ENCODE peak calls at places on chromosomes 5 and 9, in five cellular contexts. One of them, this sample, is unnamed.

GRCh38 chr5:119343766-119344165 is 12.1 kb upstream of the TNFAIP8 start:
- DNase-seq in colonic mucosa: no peak
- DNase-seq in SK-N-SH: no peak
- DNase-seq in stimulated activated CD8-positive, alpha-beta memory T cell treated with anti-CD3 and anti-CD28 coated beads, Interleukin-4, amount 100 ng/mL, for 24 hours: peak
- DNase-seq in stimulated activated CD4-positive, alpha-beta T cell treated with anti-CD3 and anti-CD28 coated beads, Interleukin-2, amount 100 ng/mL, for 48 hours: no peak
- DNase-seq in this sample: no peak

GRCh38 chr5:23451156-23451555 is 56.3 kb upstream of the PRDM9 start:
- DNase-seq in colonic mucosa: no peak
- DNase-seq in SK-N-SH: no peak
- DNase-seq in stimulated activated CD8-positive, alpha-beta memory T cell treated with anti-CD3 and anti-CD28 coated beads, Interleukin-4, amount 100 ng/mL, for 24 hours: no peak
- DNase-seq in stimulated activated CD4-positive, alpha-beta T cell treated with anti-CD3 and anti-CD28 coated beads, Interleukin-2, amount 100 ng/mL, for 48 hours: no peak
- DNase-seq in this sample: no peak

GRCh38 chr5:72347801-72348305 is 27.7 kb downstream of the PTCD2 start:
- DNase-seq in colonic mucosa: no peak
- DNase-seq in SK-N-SH: no peak
- DNase-seq in stimulated activated CD8-positive, alpha-beta memory T cell treated with anti-CD3 and anti-CD28 coated beads, Interleukin-4, amount 100 ng/mL, for 24 hours: no peak
- DNase-seq in stimulated activated CD4-positive, alpha-beta T cell treated with anti-CD3 and anti-CD28 coated beads, Interleukin-2, amount 100 ng/mL, for 48 hours: peak
- DNase-seq in this sample: no peak

GRCh38 chr5:157342822-157343402 is 77.0 kb downstream of the CYFIP2 start:
- DNase-seq in colonic mucosa: peak
- DNase-seq in SK-N-SH: peak
- DNase-seq in stimulated activated CD8-positive, alpha-beta memory T cell treated with anti-CD3 and anti-CD28 coated beads, Interleukin-4, amount 100 ng/mL, for 24 hours: no peak
- DNase-seq in stimulated activated CD4-positive, alpha-beta T cell treated with anti-CD3 and anti-CD28 coated beads, Interleukin-2, amount 100 ng/mL, for 48 hours: peak
- DNase-seq in this sample: no peak

GRCh38 chr5:142747034-142747433 is 23.1 kb upstream of the ARHGAP26 start:
- DNase-seq in colonic mucosa: no peak
- DNase-seq in SK-N-SH: no peak
- DNase-seq in stimulated activated CD8-positive, alpha-beta memory T cell treated with anti-CD3 and anti-CD28 coated beads, Interleukin-4, amount 100 ng/mL, for 24 hours: no peak
- DNase-seq in stimulated activated CD4-positive, alpha-beta T cell treated with anti-CD3 and anti-CD28 coated beads, Interleukin-2, amount 100 ng/mL, for 48 hours: no peak
- DNase-seq in this sample: no peak

GRCh38 chr5:67963789-67964519 is 251.6 kb upstream of the PIK3R1 start:
- DNase-seq in colonic mucosa: peak
- DNase-seq in SK-N-SH: no peak
- DNase-seq in stimulated activated CD8-positive, alpha-beta memory T cell treated with anti-CD3 and anti-CD28 coated beads, Interleukin-4, amount 100 ng/mL, for 24 hours: no peak
- DNase-seq in stimulated activated CD4-positive, alpha-beta T cell treated with anti-CD3 and anti-CD28 coated beads, Interleukin-2, amount 100 ng/mL, for 48 hours: no peak
- DNase-seq in this sample: no peak

GRCh38 chr9:135281151-135281550 is 193.7 kb downstream of the OLFM1 start:
- DNase-seq in colonic mucosa: no peak
- DNase-seq in SK-N-SH: no peak
- DNase-seq in stimulated activated CD8-positive, alpha-beta memory T cell treated with anti-CD3 and anti-CD28 coated beads, Interleukin-4, amount 100 ng/mL, for 24 hours: no peak
- DNase-seq in stimulated activated CD4-positive, alpha-beta T cell treated with anti-CD3 and anti-CD28 coated beads, Interleukin-2, amount 100 ng/mL, for 48 hours: no peak
- DNase-seq in this sample: no peak

GRCh38 chr5:158458086-158458485 is 599.1 kb upstream of the CLINT1 start:
- DNase-seq in colonic mucosa: no peak
- DNase-seq in SK-N-SH: peak
- DNase-seq in stimulated activated CD8-positive, alpha-beta memory T cell treated with anti-CD3 and anti-CD28 coated beads, Interleukin-4, amount 100 ng/mL, for 24 hours: no peak
- DNase-seq in stimulated activated CD4-positive, alpha-beta T cell treated with anti-CD3 and anti-CD28 coated beads, Interleukin-2, amount 100 ng/mL, for 48 hours: no peak
- DNase-seq in this sample: no peak

GRCh38 chr5:59460368-59461153 is 433.0 kb downstream of the PDE4D start:
- DNase-seq in colonic mucosa: no peak
- DNase-seq in SK-N-SH: no peak
- DNase-seq in stimulated activated CD8-positive, alpha-beta memory T cell treated with anti-CD3 and anti-CD28 coated beads, Interleukin-4, amount 100 ng/mL, for 24 hours: no peak
- DNase-seq in stimulated activated CD4-positive, alpha-beta T cell treated with anti-CD3 and anti-CD28 coated beads, Interleukin-2, amount 100 ng/mL, for 48 hours: no peak
- DNase-seq in this sample: no peak

GRCh38 chr5:133925866-133926488 is 42.4 kb downstream of the C5orf15 start:
- DNase-seq in colonic mucosa: no peak
- DNase-seq in SK-N-SH: no peak
- DNase-seq in stimulated activated CD8-positive, alpha-beta memory T cell treated with anti-CD3 and anti-CD28 coated beads, Interleukin-4, amount 100 ng/mL, for 24 hours: no peak
- DNase-seq in stimulated activated CD4-positive, alpha-beta T cell treated with anti-CD3 and anti-CD28 coated beads, Interleukin-2, amount 100 ng/mL, for 48 hours: no peak
- DNase-seq in this sample: no peak

GRCh38 chr9:127395491-127396252 is 1.3 kb upstream of the SLC2A8 start:
- DNase-seq in colonic mucosa: no peak
- DNase-seq in SK-N-SH: no peak
- DNase-seq in stimulated activated CD8-positive, alpha-beta memory T cell treated with anti-CD3 and anti-CD28 coated beads, Interleukin-4, amount 100 ng/mL, for 24 hours: no peak
- DNase-seq in stimulated activated CD4-positive, alpha-beta T cell treated with anti-CD3 and anti-CD28 coated beads, Interleukin-2, amount 100 ng/mL, for 48 hours: no peak
- DNase-seq in this sample: no peak

GRCh38 chr5:95739857-95740256 is 8.7 kb downstream of the RHOBTB3 start:
- DNase-seq in colonic mucosa: no peak
- DNase-seq in SK-N-SH: no peak
- DNase-seq in stimulated activated CD8-positive, alpha-beta memory T cell treated with anti-CD3 and anti-CD28 coated beads, Interleukin-4, amount 100 ng/mL, for 24 hours: no peak
- DNase-seq in stimulated activated CD4-positive, alpha-beta T cell treated with anti-CD3 and anti-CD28 coated beads, Interleukin-2, amount 100 ng/mL, for 48 hours: no peak
- DNase-seq in this sample: no peak

GRCh38 chr9:114908104-114908621 is 22.2 kb downstream of the TNFSF8 start:
- DNase-seq in colonic mucosa: peak
- DNase-seq in SK-N-SH: no peak
- DNase-seq in stimulated activated CD8-positive, alpha-beta memory T cell treated with anti-CD3 and anti-CD28 coated beads, Interleukin-4, amount 100 ng/mL, for 24 hours: no peak
- DNase-seq in stimulated activated CD4-positive, alpha-beta T cell treated with anti-CD3 and anti-CD28 coated beads, Interleukin-2, amount 100 ng/mL, for 48 hours: no peak
- DNase-seq in this sample: no peak

GRCh38 chr5:65480306-65480865 is 1.3 kb downstream of the ADAMTS6 start:
- DNase-seq in colonic mucosa: peak
- DNase-seq in SK-N-SH: peak
- DNase-seq in stimulated activated CD8-positive, alpha-beta memory T cell treated with anti-CD3 and anti-CD28 coated beads, Interleukin-4, amount 100 ng/mL, for 24 hours: peak
- DNase-seq in stimulated activated CD4-positive, alpha-beta T cell treated with anti-CD3 and anti-CD28 coated beads, Interleukin-2, amount 100 ng/mL, for 48 hours: peak
- DNase-seq in this sample: no peak

GRCh38 chr9:105405514-105406131 is 42.2 kb upstream of the FSD1L start:
- DNase-seq in colonic mucosa: no peak
- DNase-seq in SK-N-SH: no peak
- DNase-seq in stimulated activated CD8-positive, alpha-beta memory T cell treated with anti-CD3 and anti-CD28 coated beads, Interleukin-4, amount 100 ng/mL, for 24 hours: peak
- DNase-seq in stimulated activated CD4-positive, alpha-beta T cell treated with anti-CD3 and anti-CD28 coated beads, Interleukin-2, amount 100 ng/mL, for 48 hours: peak
- DNase-seq in this sample: no peak

GRCh38 chr9:21710792-21711191 is 91.6 kb upstream of the MTAP start:
- DNase-seq in colonic mucosa: no peak
- DNase-seq in SK-N-SH: no peak
- DNase-seq in stimulated activated CD8-positive, alpha-beta memory T cell treated with anti-CD3 and anti-CD28 coated beads, Interleukin-4, amount 100 ng/mL, for 24 hours: no peak
- DNase-seq in stimulated activated CD4-positive, alpha-beta T cell treated with anti-CD3 and anti-CD28 coated beads, Interleukin-2, amount 100 ng/mL, for 48 hours: no peak
- DNase-seq in this sample: no peak

GRCh38 chr5:111129938-111130337 is 37.8 kb downstream of the WDR36 start:
- DNase-seq in colonic mucosa: no peak
- DNase-seq in SK-N-SH: no peak
- DNase-seq in stimulated activated CD8-positive, alpha-beta memory T cell treated with anti-CD3 and anti-CD28 coated beads, Interleukin-4, amount 100 ng/mL, for 24 hours: no peak
- DNase-seq in stimulated activated CD4-positive, alpha-beta T cell treated with anti-CD3 and anti-CD28 coated beads, Interleukin-2, amount 100 ng/mL, for 48 hours: no peak
- DNase-seq in this sample: no peak

GRCh38 chr5:61563401-61563800 is 231.3 kb downstream of the ZSWIM6 start:
- DNase-seq in colonic mucosa: peak
- DNase-seq in SK-N-SH: no peak
- DNase-seq in stimulated activated CD8-positive, alpha-beta memory T cell treated with anti-CD3 and anti-CD28 coated beads, Interleukin-4, amount 100 ng/mL, for 24 hours: no peak
- DNase-seq in stimulated activated CD4-positive, alpha-beta T cell treated with anti-CD3 and anti-CD28 coated beads, Interleukin-2, amount 100 ng/mL, for 48 hours: no peak
- DNase-seq in this sample: no peak

GRCh38 chr9:68599826-68600225 is 59.1 kb upstream of the TMEM252 start:
- DNase-seq in colonic mucosa: no peak
- DNase-seq in SK-N-SH: no peak
- DNase-seq in stimulated activated CD8-positive, alpha-beta memory T cell treated with anti-CD3 and anti-CD28 coated beads, Interleukin-4, amount 100 ng/mL, for 24 hours: no peak
- DNase-seq in stimulated activated CD4-positive, alpha-beta T cell treated with anti-CD3 and anti-CD28 coated beads, Interleukin-2, amount 100 ng/mL, for 48 hours: no peak
- DNase-seq in this sample: no peak

GRCh38 chr9:78031271-78031825 is at the start of gene GNAQ:
- DNase-seq in colonic mucosa: no peak
- DNase-seq in SK-N-SH: peak
- DNase-seq in stimulated activated CD8-positive, alpha-beta memory T cell treated with anti-CD3 and anti-CD28 coated beads, Interleukin-4, amount 100 ng/mL, for 24 hours: peak
- DNase-seq in stimulated activated CD4-positive, alpha-beta T cell treated with anti-CD3 and anti-CD28 coated beads, Interleukin-2, amount 100 ng/mL, for 48 hours: peak
- DNase-seq in this sample: peak

GRCh38 chr5:123438902-123439301 is 15.7 kb upstream of the CEP120 start:
- DNase-seq in colonic mucosa: peak
- DNase-seq in SK-N-SH: no peak
- DNase-seq in stimulated activated CD8-positive, alpha-beta memory T cell treated with anti-CD3 and anti-CD28 coated beads, Interleukin-4, amount 100 ng/mL, for 24 hours: no peak
- DNase-seq in stimulated activated CD4-positive, alpha-beta T cell treated with anti-CD3 and anti-CD28 coated beads, Interleukin-2, amount 100 ng/mL, for 48 hours: no peak
- DNase-seq in this sample: no peak

GRCh38 chr5:34484190-34484589 is 171.9 kb upstream of the RAI14 start:
- DNase-seq in colonic mucosa: no peak
- DNase-seq in SK-N-SH: no peak
- DNase-seq in stimulated activated CD8-positive, alpha-beta memory T cell treated with anti-CD3 and anti-CD28 coated beads, Interleukin-4, amount 100 ng/mL, for 24 hours: no peak
- DNase-seq in stimulated activated CD4-positive, alpha-beta T cell treated with anti-CD3 and anti-CD28 coated beads, Interleukin-2, amount 100 ng/mL, for 48 hours: no peak
- DNase-seq in this sample: no peak

GRCh38 chr5:135203593-135204036 is 169.6 kb upstream of the PITX1 start:
- DNase-seq in colonic mucosa: no peak
- DNase-seq in SK-N-SH: no peak
- DNase-seq in stimulated activated CD8-positive, alpha-beta memory T cell treated with anti-CD3 and anti-CD28 coated beads, Interleukin-4, amount 100 ng/mL, for 24 hours: no peak
- DNase-seq in stimulated activated CD4-positive, alpha-beta T cell treated with anti-CD3 and anti-CD28 coated beads, Interleukin-2, amount 100 ng/mL, for 48 hours: no peak
- DNase-seq in this sample: no peak

GRCh38 chr9:13427587-13427986 is 148.1 kb upstream of the MPDZ start:
- DNase-seq in colonic mucosa: peak
- DNase-seq in SK-N-SH: peak
- DNase-seq in stimulated activated CD8-positive, alpha-beta memory T cell treated with anti-CD3 and anti-CD28 coated beads, Interleukin-4, amount 100 ng/mL, for 24 hours: no peak
- DNase-seq in stimulated activated CD4-positive, alpha-beta T cell treated with anti-CD3 and anti-CD28 coated beads, Interleukin-2, amount 100 ng/mL, for 48 hours: no peak
- DNase-seq in this sample: no peak

GRCh38 chr5:95836544-95836943 is 14.0 kb upstream of the GLRX start:
- DNase-seq in colonic mucosa: no peak
- DNase-seq in SK-N-SH: no peak
- DNase-seq in stimulated activated CD8-positive, alpha-beta memory T cell treated with anti-CD3 and anti-CD28 coated beads, Interleukin-4, amount 100 ng/mL, for 24 hours: no peak
- DNase-seq in stimulated activated CD4-positive, alpha-beta T cell treated with anti-CD3 and anti-CD28 coated beads, Interleukin-2, amount 100 ng/mL, for 48 hours: no peak
- DNase-seq in this sample: no peak

GRCh38 chr5:108650997-108651396 is 96.7 kb upstream of the FER start:
- DNase-seq in colonic mucosa: no peak
- DNase-seq in SK-N-SH: no peak
- DNase-seq in stimulated activated CD8-positive, alpha-beta memory T cell treated with anti-CD3 and anti-CD28 coated beads, Interleukin-4, amount 100 ng/mL, for 24 hours: no peak
- DNase-seq in stimulated activated CD4-positive, alpha-beta T cell treated with anti-CD3 and anti-CD28 coated beads, Interleukin-2, amount 100 ng/mL, for 48 hours: no peak
- DNase-seq in this sample: no peak

GRCh38 chr5:156871212-156871611 is 21.1 kb downstream of the PPP1R2B start:
- DNase-seq in colonic mucosa: no peak
- DNase-seq in SK-N-SH: no peak
- DNase-seq in stimulated activated CD8-positive, alpha-beta memory T cell treated with anti-CD3 and anti-CD28 coated beads, Interleukin-4, amount 100 ng/mL, for 24 hours: no peak
- DNase-seq in stimulated activated CD4-positive, alpha-beta T cell treated with anti-CD3 and anti-CD28 coated beads, Interleukin-2, amount 100 ng/mL, for 48 hours: no peak
- DNase-seq in this sample: no peak

GRCh38 chr9:72038890-72039410 is 21.5 kb downstream of the C9orf57 start:
- DNase-seq in colonic mucosa: peak
- DNase-seq in SK-N-SH: peak
- DNase-seq in stimulated activated CD8-positive, alpha-beta memory T cell treated with anti-CD3 and anti-CD28 coated beads, Interleukin-4, amount 100 ng/mL, for 24 hours: peak
- DNase-seq in stimulated activated CD4-positive, alpha-beta T cell treated with anti-CD3 and anti-CD28 coated beads, Interleukin-2, amount 100 ng/mL, for 48 hours: peak
- DNase-seq in this sample: peak

GRCh38 chr5:91302958-91303357 is 80.2 kb downstream of the ARRDC3 start:
- DNase-seq in colonic mucosa: no peak
- DNase-seq in SK-N-SH: no peak
- DNase-seq in stimulated activated CD8-positive, alpha-beta memory T cell treated with anti-CD3 and anti-CD28 coated beads, Interleukin-4, amount 100 ng/mL, for 24 hours: no peak
- DNase-seq in stimulated activated CD4-positive, alpha-beta T cell treated with anti-CD3 and anti-CD28 coated beads, Interleukin-2, amount 100 ng/mL, for 48 hours: no peak
- DNase-seq in this sample: no peak

GRCh38 chr9:129572517-129572916 is 48.4 kb downstream of the C9orf50 start:
- DNase-seq in colonic mucosa: no peak
- DNase-seq in SK-N-SH: no peak
- DNase-seq in stimulated activated CD8-positive, alpha-beta memory T cell treated with anti-CD3 and anti-CD28 coated beads, Interleukin-4, amount 100 ng/mL, for 24 hours: no peak
- DNase-seq in stimulated activated CD4-positive, alpha-beta T cell treated with anti-CD3 and anti-CD28 coated beads, Interleukin-2, amount 100 ng/mL, for 48 hours: no peak
- DNase-seq in this sample: no peak

GRCh38 chr9:116585896-116586295 is 101.2 kb upstream of the TRIM32 start:
- DNase-seq in colonic mucosa: no peak
- DNase-seq in SK-N-SH: no peak
- DNase-seq in stimulated activated CD8-positive, alpha-beta memory T cell treated with anti-CD3 and anti-CD28 coated beads, Interleukin-4, amount 100 ng/mL, for 24 hours: no peak
- DNase-seq in stimulated activated CD4-positive, alpha-beta T cell treated with anti-CD3 and anti-CD28 coated beads, Interleukin-2, amount 100 ng/mL, for 48 hours: no peak
- DNase-seq in this sample: no peak

GRCh38 chr9:82209797-82210470 is 221.4 kb downstream of the SPATA31D1 start:
- DNase-seq in colonic mucosa: no peak
- DNase-seq in SK-N-SH: no peak
- DNase-seq in stimulated activated CD8-positive, alpha-beta memory T cell treated with anti-CD3 and anti-CD28 coated beads, Interleukin-4, amount 100 ng/mL, for 24 hours: no peak
- DNase-seq in stimulated activated CD4-positive, alpha-beta T cell treated with anti-CD3 and anti-CD28 coated beads, Interleukin-2, amount 100 ng/mL, for 48 hours: no peak
- DNase-seq in this sample: no peak

GRCh38 chr9:81424431-81424830 is 264.9 kb downstream of the TLE1 start:
- DNase-seq in colonic mucosa: no peak
- DNase-seq in SK-N-SH: no peak
- DNase-seq in stimulated activated CD8-positive, alpha-beta memory T cell treated with anti-CD3 and anti-CD28 coated beads, Interleukin-4, amount 100 ng/mL, for 24 hours: no peak
- DNase-seq in stimulated activated CD4-positive, alpha-beta T cell treated with anti-CD3 and anti-CD28 coated beads, Interleukin-2, amount 100 ng/mL, for 48 hours: no peak
- DNase-seq in this sample: no peak

GRCh38 chr9:126844085-126844484 is 16.4 kb upstream of the ZBTB34 start:
- DNase-seq in colonic mucosa: no peak
- DNase-seq in SK-N-SH: no peak
- DNase-seq in stimulated activated CD8-positive, alpha-beta memory T cell treated with anti-CD3 and anti-CD28 coated beads, Interleukin-4, amount 100 ng/mL, for 24 hours: no peak
- DNase-seq in stimulated activated CD4-positive, alpha-beta T cell treated with anti-CD3 and anti-CD28 coated beads, Interleukin-2, amount 100 ng/mL, for 48 hours: no peak
- DNase-seq in this sample: no peak

This sample was measured in progenitor cell of endocrine pancreas.